ENCODE peak calls at places on chromosomes 3 and 15, in five cellular contexts. K is amniotic stem cell, X is kidney glomerular epithelial cell, H is NCI-H524, S is mammary epithelial cell. C is an unnamed sample.

GRCh38 chr15:79978694-79979519 is 7.9 kb upstream of the BCL2A1 start:
- DNase-seq in K (no peak), X (no peak), H (no peak), S (peak; percentile 64), C (no peak)

GRCh38 chr3:136913168-136913567 is 44.6 kb upstream of the IL20RB start:
- DNase-seq in K (no peak), X (no peak), H (no peak), S (no peak), C (no peak)

GRCh38 chr3:37511357-37511970 is 337.1 kb upstream of the LRRFIP2 start:
- DNase-seq in K (no peak), X (no peak), H (no peak), S (no peak), C (no peak)

GRCh38 chr15:66739287-66739686 is 37.3 kb downstream of the SMAD6 start:
- DNase-seq in K (no peak), X (no peak), H (peak; percentile 17), S (no peak), C (no peak)

GRCh38 chr3:36302110-36302509 is 78.2 kb upstream of the STAC start:
- DNase-seq in K (no peak), X (no peak), H (no peak), S (no peak), C (no peak)

GRCh38 chr15:23566070-23567050 is 886 bp downstream of the MKRN3 start:
- DNase-seq in K (no peak), X (no peak), H (peak; percentile 93), S (no peak), C (no peak)

GRCh38 chr3:146131616-146132410 is 29.2 kb downstream of the PLOD2 start:
- DNase-seq in K (peak; percentile 2), X (peak; percentile 72), H (no peak), S (peak; percentile 51), C (no peak)

GRCh38 chr15:69185706-69186105 is 25.3 kb downstream of the GLCE start:
- DNase-seq in K (no peak), X (no peak), H (no peak), S (no peak), C (no peak)

GRCh38 chr3:151538706-151539403 is 78.0 kb upstream of the IGSF10 start:
- DNase-seq in K (no peak), X (no peak), H (peak; percentile 98), S (no peak), C (no peak)

GRCh38 chr3:189324538-189325138 is 152.9 kb downstream of the TPRG1 start:
- DNase-seq in K (no peak), X (peak; percentile 98), H (no peak), S (peak; percentile 99), C (peak; percentile 13)